ENCODE peak calls at places on chromosomes 7 and 10, in nine cellular contexts. One of them, this sample, is unnamed.

GRCh38 chr10:52965489-52965888 is 192.9 kb upstream of the MBL2 start:
- DNase-seq in neuronal stem cell: no peak
- DNase-seq in coronary artery: no peak
- DNase-seq in naive thymus-derived CD4-positive, alpha-beta T cell: no peak
- DNase-seq in CD8-positive, alpha-beta memory T cell: no peak
- DNase-seq in ovary: no peak
- DNase-seq in A549: no peak
- DNase-seq in heart right ventricle: no peak
- DNase-seq in small intestine: no peak
- DNase-seq in this sample: no peak

GRCh38 chr10:127018298-127018650 is 113.0 kb downstream of the DOCK1 start:
- DNase-seq in neuronal stem cell: no peak
- DNase-seq in coronary artery: no peak
- DNase-seq in naive thymus-derived CD4-positive, alpha-beta T cell: no peak
- DNase-seq in CD8-positive, alpha-beta memory T cell: no peak
- DNase-seq in ovary: no peak
- DNase-seq in A549: no peak
- DNase-seq in heart right ventricle: no peak
- DNase-seq in small intestine: no peak
- DNase-seq in this sample: no peak

GRCh38 chr7:30648744-30649540 is 33.3 kb downstream of the CRHR2 start:
- DNase-seq in neuronal stem cell: no peak
- DNase-seq in coronary artery: peak
- DNase-seq in naive thymus-derived CD4-positive, alpha-beta T cell: no peak
- DNase-seq in CD8-positive, alpha-beta memory T cell: no peak
- DNase-seq in ovary: no peak
- DNase-seq in A549: no peak
- DNase-seq in heart right ventricle: no peak
- DNase-seq in small intestine: no peak
- DNase-seq in this sample: no peak

GRCh38 chr10:69090687-69091450 is 3.0 kb downstream of the SRGN start:
- DNase-seq in neuronal stem cell: no peak
- DNase-seq in coronary artery: no peak
- DNase-seq in naive thymus-derived CD4-positive, alpha-beta T cell: no peak
- DNase-seq in CD8-positive, alpha-beta memory T cell: no peak
- DNase-seq in ovary: no peak
- DNase-seq in A549: no peak
- DNase-seq in heart right ventricle: no peak
- DNase-seq in small intestine: no peak
- DNase-seq in this sample: no peak

GRCh38 chr7:95865716-95866371 is 93.5 kb downstream of the DYNC1I1 start:
- DNase-seq in neuronal stem cell: peak
- DNase-seq in coronary artery: no peak
- DNase-seq in naive thymus-derived CD4-positive, alpha-beta T cell: no peak
- DNase-seq in CD8-positive, alpha-beta memory T cell: no peak
- DNase-seq in ovary: no peak
- DNase-seq in A549: peak
- DNase-seq in heart right ventricle: no peak
- DNase-seq in small intestine: no peak
- DNase-seq in this sample: no peak

GRCh38 chr10:123017421-123018165 is 8.8 kb downstream of the ACADSB start:
- DNase-seq in neuronal stem cell: no peak
- DNase-seq in coronary artery: no peak
- DNase-seq in naive thymus-derived CD4-positive, alpha-beta T cell: no peak
- DNase-seq in CD8-positive, alpha-beta memory T cell: no peak
- DNase-seq in ovary: no peak
- DNase-seq in A549: no peak
- DNase-seq in heart right ventricle: no peak
- DNase-seq in small intestine: peak
- DNase-seq in this sample: no peak

GRCh38 chr10:97713828-97714400 is 384 bp downstream of the MARVELD1 start:
- DNase-seq in neuronal stem cell: peak
- DNase-seq in coronary artery: peak
- DNase-seq in naive thymus-derived CD4-positive, alpha-beta T cell: peak
- DNase-seq in CD8-positive, alpha-beta memory T cell: peak
- DNase-seq in ovary: peak
- DNase-seq in A549: peak
- DNase-seq in heart right ventricle: peak
- DNase-seq in small intestine: peak
- DNase-seq in this sample: peak

GRCh38 chr7:114554781-114555537 is 140.3 kb downstream of the FOXP2 start:
- DNase-seq in neuronal stem cell: no peak
- DNase-seq in coronary artery: no peak
- DNase-seq in naive thymus-derived CD4-positive, alpha-beta T cell: no peak
- DNase-seq in CD8-positive, alpha-beta memory T cell: no peak
- DNase-seq in ovary: no peak
- DNase-seq in A549: peak
- DNase-seq in heart right ventricle: no peak
- DNase-seq in small intestine: no peak
- DNase-seq in this sample: no peak

GRCh38 chr10:102617041-102617440 is 27.2 kb upstream of the TRIM8 start:
- DNase-seq in neuronal stem cell: no peak
- DNase-seq in coronary artery: no peak
- DNase-seq in naive thymus-derived CD4-positive, alpha-beta T cell: no peak
- DNase-seq in CD8-positive, alpha-beta memory T cell: no peak
- DNase-seq in ovary: no peak
- DNase-seq in A549: no peak
- DNase-seq in heart right ventricle: no peak
- DNase-seq in small intestine: no peak
- DNase-seq in this sample: no peak

GRCh38 chr7:73701357-73701995 is 18.0 kb downstream of the STX1A start:
- DNase-seq in neuronal stem cell: no peak
- DNase-seq in coronary artery: no peak
- DNase-seq in naive thymus-derived CD4-positive, alpha-beta T cell: no peak
- DNase-seq in CD8-positive, alpha-beta memory T cell: no peak
- DNase-seq in ovary: no peak
- DNase-seq in A549: peak
- DNase-seq in heart right ventricle: no peak
- DNase-seq in small intestine: peak
- DNase-seq in this sample: peak

GRCh38 chr7:49790209-49790608 is 16.8 kb downstream of the VWC2 start:
- DNase-seq in neuronal stem cell: no peak
- DNase-seq in coronary artery: no peak
- DNase-seq in naive thymus-derived CD4-positive, alpha-beta T cell: no peak
- DNase-seq in CD8-positive, alpha-beta memory T cell: no peak
- DNase-seq in ovary: no peak
- DNase-seq in A549: no peak
- DNase-seq in heart right ventricle: no peak
- DNase-seq in small intestine: no peak
- DNase-seq in this sample: no peak
- H3K27ac ChIP-seq in neuronal stem cell: no peak
- H3K27ac ChIP-seq in coronary artery: no peak
- H3K27ac ChIP-seq in naive thymus-derived CD4-positive, alpha-beta T cell: no peak
- H3K27ac ChIP-seq in CD8-positive, alpha-beta memory T cell: no peak
- H3K27ac ChIP-seq in ovary: no peak
- H3K27ac ChIP-seq in A549: no peak
- H3K27ac ChIP-seq in heart right ventricle: peak
- H3K27ac ChIP-seq in small intestine: no peak
- H3K27ac ChIP-seq in this sample: no peak

GRCh38 chr7:55052726-55053431 is 34.1 kb downstream of the EGFR start:
- DNase-seq in neuronal stem cell: no peak
- DNase-seq in coronary artery: no peak
- DNase-seq in naive thymus-derived CD4-positive, alpha-beta T cell: no peak
- DNase-seq in CD8-positive, alpha-beta memory T cell: no peak
- DNase-seq in ovary: no peak
- DNase-seq in A549: no peak
- DNase-seq in heart right ventricle: no peak
- DNase-seq in small intestine: no peak
- DNase-seq in this sample: no peak

GRCh38 chr7:55054758-55055157 is 35.9 kb downstream of the EGFR start:
- DNase-seq in neuronal stem cell: no peak
- DNase-seq in coronary artery: no peak
- DNase-seq in naive thymus-derived CD4-positive, alpha-beta T cell: no peak
- DNase-seq in CD8-positive, alpha-beta memory T cell: no peak
- DNase-seq in ovary: no peak
- DNase-seq in A549: no peak
- DNase-seq in heart right ventricle: no peak
- DNase-seq in small intestine: no peak
- DNase-seq in this sample: no peak

GRCh38 chr7:55054252-55054651 is 35.4 kb downstream of the EGFR start:
- DNase-seq in neuronal stem cell: no peak
- DNase-seq in coronary artery: no peak
- DNase-seq in naive thymus-derived CD4-positive, alpha-beta T cell: no peak
- DNase-seq in CD8-positive, alpha-beta memory T cell: no peak
- DNase-seq in ovary: no peak
- DNase-seq in A549: no peak
- DNase-seq in heart right ventricle: no peak
- DNase-seq in small intestine: no peak
- DNase-seq in this sample: no peak

GRCh38 chr7:55052081-55052480 is 33.3 kb downstream of the EGFR start:
- DNase-seq in neuronal stem cell: no peak
- DNase-seq in coronary artery: no peak
- DNase-seq in naive thymus-derived CD4-positive, alpha-beta T cell: no peak
- DNase-seq in CD8-positive, alpha-beta memory T cell: no peak
- DNase-seq in ovary: no peak
- DNase-seq in A549: peak
- DNase-seq in heart right ventricle: no peak
- DNase-seq in small intestine: no peak
- DNase-seq in this sample: no peak

GRCh38 chr7:55053651-55054226 is 34.9 kb downstream of the EGFR start:
- DNase-seq in neuronal stem cell: no peak
- DNase-seq in coronary artery: no peak
- DNase-seq in naive thymus-derived CD4-positive, alpha-beta T cell: no peak
- DNase-seq in CD8-positive, alpha-beta memory T cell: no peak
- DNase-seq in ovary: no peak
- DNase-seq in A549: no peak
- DNase-seq in heart right ventricle: no peak
- DNase-seq in small intestine: no peak
- DNase-seq in this sample: no peak
- H3K27ac ChIP-seq in neuronal stem cell: no peak
- H3K27ac ChIP-seq in coronary artery: peak
- H3K27ac ChIP-seq in naive thymus-derived CD4-positive, alpha-beta T cell: no peak
- H3K27ac ChIP-seq in CD8-positive, alpha-beta memory T cell: no peak
- H3K27ac ChIP-seq in ovary: no peak
- H3K27ac ChIP-seq in A549: peak
- H3K27ac ChIP-seq in heart right ventricle: peak
- H3K27ac ChIP-seq in small intestine: no peak
- H3K27ac ChIP-seq in this sample: no peak

DNA sequence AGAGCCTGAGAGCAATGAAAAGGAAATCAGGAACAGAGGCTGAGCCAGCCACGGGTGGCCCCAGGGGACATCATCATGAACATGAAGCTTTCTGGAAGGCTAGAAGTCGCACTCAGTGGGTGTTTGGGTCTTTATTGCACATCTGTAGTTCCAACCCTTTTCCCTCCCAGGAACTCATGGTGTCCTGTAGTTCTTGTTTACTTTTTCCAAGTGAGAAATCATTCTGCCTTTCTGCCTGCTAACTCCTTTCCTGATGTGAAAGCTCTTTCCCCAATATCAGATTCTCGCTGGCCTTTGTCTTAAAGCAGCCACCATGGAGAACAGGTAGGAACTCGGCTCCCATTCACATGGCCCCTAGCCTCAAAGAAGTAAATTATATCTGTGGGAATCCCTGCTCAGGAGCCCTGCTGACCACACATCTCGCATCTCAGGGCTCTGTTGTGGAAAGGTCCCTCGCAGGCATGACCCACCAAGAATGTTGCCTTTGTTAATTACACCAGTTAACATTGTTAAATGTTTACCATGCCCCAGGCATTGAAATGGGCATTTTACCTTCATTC is 542.7 kb downstream of the TNS3 start:
- DNase-seq in neuronal stem cell: no peak
- DNase-seq in coronary artery: no peak
- DNase-seq in naive thymus-derived CD4-positive, alpha-beta T cell: no peak
- DNase-seq in CD8-positive, alpha-beta memory T cell: no peak
- DNase-seq in ovary: no peak
- DNase-seq in A549: no peak
- DNase-seq in heart right ventricle: no peak
- DNase-seq in small intestine: no peak
- DNase-seq in this sample: no peak
- H3K27ac ChIP-seq in neuronal stem cell: no peak
- H3K27ac ChIP-seq in coronary artery: no peak
- H3K27ac ChIP-seq in naive thymus-derived CD4-positive, alpha-beta T cell: no peak
- H3K27ac ChIP-seq in CD8-positive, alpha-beta memory T cell: no peak
- H3K27ac ChIP-seq in ovary: no peak
- H3K27ac ChIP-seq in A549: no peak
- H3K27ac ChIP-seq in heart right ventricle: peak
- H3K27ac ChIP-seq in small intestine: no peak
- H3K27ac ChIP-seq in this sample: no peak

GRCh38 chr7:2412587-2413201 is 9.3 kb downstream of the CHST12 start:
- DNase-seq in neuronal stem cell: no peak
- DNase-seq in coronary artery: no peak
- DNase-seq in naive thymus-derived CD4-positive, alpha-beta T cell: no peak
- DNase-seq in CD8-positive, alpha-beta memory T cell: no peak
- DNase-seq in ovary: no peak
- DNase-seq in A549: no peak
- DNase-seq in heart right ventricle: no peak
- DNase-seq in small intestine: no peak
- DNase-seq in this sample: no peak
- H3K27ac ChIP-seq in neuronal stem cell: no peak
- H3K27ac ChIP-seq in coronary artery: no peak
- H3K27ac ChIP-seq in naive thymus-derived CD4-positive, alpha-beta T cell: no peak
- H3K27ac ChIP-seq in CD8-positive, alpha-beta memory T cell: no peak
- H3K27ac ChIP-seq in ovary: no peak
- H3K27ac ChIP-seq in A549: no peak
- H3K27ac ChIP-seq in heart right ventricle: peak
- H3K27ac ChIP-seq in small intestine: no peak
- H3K27ac ChIP-seq in this sample: no peak

DNA sequence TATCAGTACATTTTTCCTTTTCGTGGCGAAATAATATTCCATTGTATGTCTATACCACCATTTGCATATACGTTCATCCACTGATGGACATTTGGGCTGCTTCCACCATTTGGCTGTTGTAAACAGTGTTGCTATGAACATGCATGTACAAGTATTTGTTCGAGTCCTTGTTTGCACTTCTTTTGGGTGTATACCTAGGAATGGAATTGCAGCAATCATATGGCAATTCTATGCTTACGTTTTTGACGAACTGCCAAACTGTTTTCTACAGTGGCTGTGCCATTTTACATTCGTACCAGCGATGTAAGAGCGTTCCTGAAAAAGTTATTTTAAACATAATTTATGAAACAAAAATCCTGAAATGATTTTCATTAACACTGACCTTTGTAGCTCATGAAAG is 79.5 kb downstream of the HIPK2 start:
- DNase-seq in neuronal stem cell: no peak
- DNase-seq in coronary artery: no peak
- DNase-seq in naive thymus-derived CD4-positive, alpha-beta T cell: no peak
- DNase-seq in CD8-positive, alpha-beta memory T cell: no peak
- DNase-seq in ovary: no peak
- DNase-seq in A549: no peak
- DNase-seq in heart right ventricle: no peak
- DNase-seq in small intestine: no peak
- DNase-seq in this sample: no peak
- H3K27ac ChIP-seq in neuronal stem cell: no peak
- H3K27ac ChIP-seq in coronary artery: no peak
- H3K27ac ChIP-seq in naive thymus-derived CD4-positive, alpha-beta T cell: no peak
- H3K27ac ChIP-seq in CD8-positive, alpha-beta memory T cell: no peak
- H3K27ac ChIP-seq in ovary: no peak
- H3K27ac ChIP-seq in A549: no peak
- H3K27ac ChIP-seq in heart right ventricle: no peak
- H3K27ac ChIP-seq in small intestine: no peak
- H3K27ac ChIP-seq in this sample: no peak

GRCh38 chr10:3635248-3635647 is 149.8 kb downstream of the KLF6 start:
- DNase-seq in neuronal stem cell: no peak
- DNase-seq in coronary artery: no peak
- DNase-seq in naive thymus-derived CD4-positive, alpha-beta T cell: no peak
- DNase-seq in CD8-positive, alpha-beta memory T cell: no peak
- DNase-seq in ovary: no peak
- DNase-seq in A549: no peak
- DNase-seq in heart right ventricle: no peak
- DNase-seq in small intestine: no peak
- DNase-seq in this sample: no peak
- H3K27ac ChIP-seq in neuronal stem cell: no peak
- H3K27ac ChIP-seq in coronary artery: no peak
- H3K27ac ChIP-seq in naive thymus-derived CD4-positive, alpha-beta T cell: no peak
- H3K27ac ChIP-seq in CD8-positive, alpha-beta memory T cell: no peak
- H3K27ac ChIP-seq in ovary: no peak
- H3K27ac ChIP-seq in A549: no peak
- H3K27ac ChIP-seq in heart right ventricle: no peak
- H3K27ac ChIP-seq in small intestine: no peak
- H3K27ac ChIP-seq in this sample: no peak

This sample was measured in DND-41.